ENCODE peak calls at places on chromosome 20, in four cellular contexts. V is left ventricle myocardium inferior; Z is effector memory CD4-positive, alpha-beta T cell; E is GM23248. S is an unnamed sample.

GRCh38 chr20:63232235-63233060 is 3.3 kb upstream of the BIRC7 start:
- DNase-seq in V (no peak), Z (no peak), E (peak; percentile 86), S (peak; percentile 78)

GRCh38 chr20:10329387-10330005 is 104.5 kb downstream of the MKKS start:
- DNase-seq in V (no peak), Z (no peak), E (no peak), S (no peak)

GRCh38 chr20:51529758-51530157 is 12.8 kb downstream of the NFATC2 start:
- DNase-seq in V (no peak), Z (peak; percentile 30), E (no peak), S (peak; percentile 31)

GRCh38 chr20:44079968-44080560 is 106.9 kb downstream of the JPH2 start:
- DNase-seq in V (no peak), Z (no peak), E (no peak), S (no peak)

GRCh38 chr20:4607287-4607713 is 114.4 kb upstream of the PRND start:
- DNase-seq in V (no peak), Z (peak; percentile 49), E (peak; percentile 76), S (peak; percentile 73)

GRCh38 chr20:9241721-9242427 is 173.0 kb downstream of the PLCB4 start:
- DNase-seq in V (no peak), Z (no peak), E (peak; percentile 43), S (peak; percentile 65)

GRCh38 chr20:25251558-25251957 is 3.7 kb downstream of the PYGB start:
- DNase-seq in V (no peak), Z (no peak), E (no peak), S (no peak)

GRCh38 chr20:32535953-32536823 is 48.9 kb downstream of the NOL4L start:
- DNase-seq in V (peak; percentile 48), Z (peak; percentile 80), E (peak; percentile 39), S (no peak)

GRCh38 chr20:59831024-59831900 is 102.2 kb downstream of the SYCP2 start:
- DNase-seq in V (peak; percentile 9), Z (no peak), E (no peak), S (no peak)

GRCh38 chr20:58546756-58547526 is 31.7 kb upstream of the APCDD1L start:
- DNase-seq in V (no peak), Z (no peak), E (no peak), S (no peak)

GRCh38 chr20:41027366-41027765 is 1.3 kb upstream of the TOP1 start:
- DNase-seq in V (no peak), Z (no peak), E (no peak), S (no peak)

GRCh38 chr20:35368616-35369423 is 43.0 kb downstream of the UQCC1 start:
- DNase-seq in V (peak; percentile 38), Z (no peak), E (peak; percentile 14), S (peak; percentile 34)

GRCh38 chr20:4633780-4634179 is 87.9 kb upstream of the PRND start:
- DNase-seq in V (no peak), Z (no peak), E (peak; percentile 89), S (peak; percentile 90)

GRCh38 chr20:53346266-53346665 is 247.4 kb downstream of the ZNF217 start:
- DNase-seq in V (no peak), Z (no peak), E (no peak), S (no peak)

GRCh38 chr20:59850018-59850641 is 83.3 kb downstream of the SYCP2 start:
- DNase-seq in V (no peak), Z (no peak), E (peak; percentile 46), S (peak; percentile 45)

GRCh38 chr20:35122787-35123405 is 24.2 kb downstream of the EDEM2 start:
- DNase-seq in V (no peak), Z (no peak), E (no peak), S (no peak)

GRCh38 chr20:36237477-36237876 is 1.2 kb downstream of the AAR2 start:
- DNase-seq in V (no peak), Z (no peak), E (peak; percentile 28), S (no peak)

GRCh38 chr20:2872304-2873009 is 824 bp upstream of the PTPRA start:
- DNase-seq in V (peak; percentile 60), Z (peak; percentile 61), E (peak; percentile 76), S (peak; percentile 40)